ENCODE peak calls at places on chromosomes 7 and 10, in five cellular contexts. T is H9, C is neuronal stem cell, A is H1, N is trophoblast cell. P is an unnamed sample.

GRCh38 chr10:5945561-5946418 is 31.6 kb downstream of the IL15RA start:
- DNase-seq in T (no peak), C (no peak), A (no peak), N (peak), P (peak)

GRCh38 chr7:21365866-21366624 is 61.8 kb upstream of the SP4 start:
- DNase-seq in T (no peak), C (no peak), A (no peak), N (peak), P (peak)

GRCh38 chr10:86287966-86288579 is 78.5 kb downstream of the GRID1 start:
- DNase-seq in T (peak), C (no peak), A (no peak), N (no peak), P (no peak)

GRCh38 chr10:64760371-64760770 is 1239.2 kb downstream of the REEP3 start:
- DNase-seq in T (no peak), C (no peak), A (no peak), N (peak), P (peak)

GRCh38 chr10:7195118-7195517 is 215.7 kb downstream of the SFMBT2 start:
- DNase-seq in T (no peak), C (no peak), A (no peak), N (no peak), P (no peak)

GRCh38 chr7:105806592-105807266 is 69.7 kb downstream of the ATXN7L1 start:
- DNase-seq in T (no peak), C (no peak), A (no peak), N (peak), P (peak)

GRCh38 chr10:129853236-129853946 is 110.7 kb downstream of the EBF3 start:
- DNase-seq in T (no peak), C (no peak), A (no peak), N (no peak), P (peak)

GRCh38 chr7:140375808-140376730 is 22.3 kb downstream of the SLC37A3 start:
- DNase-seq in T (no peak), C (no peak), A (no peak), N (no peak), P (no peak)

GRCh38 chr10:113666682-113667252 is 2.9 kb upstream of the NRAP start:
- DNase-seq in T (no peak), C (no peak), A (no peak), N (peak), P (peak)

GRCh38 chr7:158117341-158118222 is 470.0 kb downstream of the PTPRN2 start:
- DNase-seq in T (no peak), C (no peak), A (no peak), N (no peak), P (no peak)

GRCh38 chr7:155324918-155325235 is 27.2 kb downstream of the INSIG1 start:
- DNase-seq in T (no peak), C (no peak), A (no peak), N (peak), P (no peak)

GRCh38 chr7:43204081-43204480 is 91.6 kb downstream of the HECW1 start:
- DNase-seq in T (no peak), C (no peak), A (no peak), N (no peak), P (peak)

GRCh38 chr7:156773966-156774365 is 119.0 kb downstream of the LMBR1 start:
- DNase-seq in T (no peak), C (no peak), A (no peak), N (no peak), P (no peak)

GRCh38 chr7:30776971-30777370 is 5.8 kb downstream of the MINDY4 start:
- DNase-seq in T (no peak), C (no peak), A (no peak), N (no peak), P (no peak)

GRCh38 chr10:23065549-23065948 is 29.8 kb upstream of the MSRB2 start:
- DNase-seq in T (no peak), C (no peak), A (no peak), N (peak), P (no peak)

GRCh38 chr7:40717242-40717641 is 582.4 kb downstream of the SUGCT start:
- DNase-seq in T (peak), C (peak), A (peak), N (peak), P (peak)

GRCh38 chr7:42065942-42066341 is 171.1 kb downstream of the GLI3 start:
- DNase-seq in T (no peak), C (peak), A (no peak), N (no peak), P (peak)

DNA sequence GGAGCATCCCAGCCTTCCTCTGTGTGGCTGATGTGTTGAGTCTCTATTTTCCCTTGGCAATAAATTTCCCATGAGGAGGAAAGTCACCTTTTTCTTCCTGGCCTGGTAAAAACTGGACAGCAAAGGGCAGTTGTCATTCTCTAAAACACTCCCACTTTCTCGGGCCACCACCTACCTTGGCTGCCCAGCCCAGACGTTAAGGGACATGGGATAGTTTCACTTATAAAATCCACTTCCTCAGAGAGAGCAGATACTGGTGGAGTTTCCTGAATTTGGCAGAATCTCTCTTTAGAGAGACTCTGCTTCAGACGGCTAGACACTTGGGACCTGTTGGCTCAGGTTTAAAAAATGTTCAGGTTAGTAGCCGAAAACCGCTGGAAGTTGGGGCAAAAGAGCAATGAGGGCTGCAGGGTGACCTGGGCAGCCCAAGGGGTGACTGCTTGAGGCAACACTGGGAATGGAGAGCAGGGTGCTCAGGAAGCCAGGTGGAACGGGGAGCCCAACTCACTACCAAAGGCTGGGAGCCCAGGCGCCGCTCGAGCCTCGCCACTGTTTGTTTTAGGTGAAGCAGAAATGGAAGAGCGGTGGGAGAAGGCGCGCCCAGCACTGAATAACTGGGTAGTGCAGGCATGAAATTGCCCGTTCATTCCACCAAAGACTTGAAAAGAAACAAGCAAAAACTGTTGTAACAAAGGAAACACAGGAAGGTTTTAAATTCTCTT is 186.1 kb downstream of the TRIL start:
- DNase-seq in T (no peak), C (no peak), A (no peak), N (no peak), P (no peak)
- H2AFZ ChIP-seq in T (no peak), C (no peak), A (no peak), N (no peak), P (no peak)

GRCh38 chr7:45000096-45001032 is at the start of gene CCM2:
- DNase-seq in T (no peak), C (no peak), A (no peak), N (peak), P (peak)
- H2BK12ac ChIP-seq in T (no peak), C (no peak), A (no peak), N (peak), P (no peak)

GRCh38 chr7:33420311-33420710 is 290.9 kb downstream of the BBS9 start:
- DNase-seq in T (no peak), C (no peak), A (no peak), N (no peak), P (no peak)

GRCh38 chr7:33421384-33421783 is 292.0 kb downstream of the BBS9 start:
- DNase-seq in T (no peak), C (no peak), A (no peak), N (no peak), P (peak)

GRCh38 chr7:33425385-33425784 is 296.0 kb downstream of the BBS9 start:
- DNase-seq in T (no peak), C (no peak), A (no peak), N (no peak), P (peak)

GRCh38 chr7:33423646-33424020 is 294.3 kb downstream of the BBS9 start:
- DNase-seq in T (no peak), C (no peak), A (peak), N (peak), P (no peak)

DNA sequence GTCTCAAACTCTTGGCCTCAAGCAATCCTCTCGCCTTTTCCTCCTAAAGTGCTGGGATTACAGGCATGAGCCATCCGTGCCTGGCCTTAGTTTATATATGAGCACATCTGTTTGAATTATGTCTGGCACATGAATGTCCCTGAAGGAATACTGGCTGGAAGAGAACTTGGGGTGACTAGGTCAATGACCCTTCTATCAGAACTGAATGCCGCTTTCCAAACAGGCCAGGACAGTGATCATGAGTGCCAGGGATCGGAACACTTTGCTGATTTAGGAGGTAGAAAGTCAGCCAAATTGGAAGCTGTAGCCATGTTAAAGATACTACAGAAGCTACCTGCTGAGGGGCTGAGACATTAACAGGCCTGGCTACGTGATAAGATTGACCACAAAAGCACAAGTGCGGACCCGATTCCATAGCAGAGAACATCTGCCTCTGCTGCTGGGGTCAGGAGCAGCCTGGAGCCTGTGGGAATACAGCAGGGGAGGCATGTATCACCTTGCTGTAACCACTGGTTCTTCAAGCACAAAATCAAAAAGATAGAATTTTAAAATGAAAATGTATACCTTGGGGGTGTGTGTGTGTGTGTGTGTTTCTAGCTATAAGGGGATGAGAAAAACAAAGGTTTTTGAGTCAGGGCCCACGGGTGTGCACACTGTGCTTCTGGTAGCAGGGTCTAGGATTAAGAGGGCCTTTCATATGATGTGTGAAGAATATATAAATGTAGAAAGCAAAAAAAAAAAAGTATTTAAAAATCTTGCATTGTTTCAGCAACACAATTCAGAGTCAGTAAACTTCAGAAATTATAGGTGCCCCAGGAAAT is 293.7 kb downstream of the BBS9 start:
- DNase-seq in T (peak), C (no peak), A (no peak), N (no peak), P (no peak)
- H3K18ac ChIP-seq in T (no peak), C (no peak), A (no peak), N (no peak), P (no peak)

DNA sequence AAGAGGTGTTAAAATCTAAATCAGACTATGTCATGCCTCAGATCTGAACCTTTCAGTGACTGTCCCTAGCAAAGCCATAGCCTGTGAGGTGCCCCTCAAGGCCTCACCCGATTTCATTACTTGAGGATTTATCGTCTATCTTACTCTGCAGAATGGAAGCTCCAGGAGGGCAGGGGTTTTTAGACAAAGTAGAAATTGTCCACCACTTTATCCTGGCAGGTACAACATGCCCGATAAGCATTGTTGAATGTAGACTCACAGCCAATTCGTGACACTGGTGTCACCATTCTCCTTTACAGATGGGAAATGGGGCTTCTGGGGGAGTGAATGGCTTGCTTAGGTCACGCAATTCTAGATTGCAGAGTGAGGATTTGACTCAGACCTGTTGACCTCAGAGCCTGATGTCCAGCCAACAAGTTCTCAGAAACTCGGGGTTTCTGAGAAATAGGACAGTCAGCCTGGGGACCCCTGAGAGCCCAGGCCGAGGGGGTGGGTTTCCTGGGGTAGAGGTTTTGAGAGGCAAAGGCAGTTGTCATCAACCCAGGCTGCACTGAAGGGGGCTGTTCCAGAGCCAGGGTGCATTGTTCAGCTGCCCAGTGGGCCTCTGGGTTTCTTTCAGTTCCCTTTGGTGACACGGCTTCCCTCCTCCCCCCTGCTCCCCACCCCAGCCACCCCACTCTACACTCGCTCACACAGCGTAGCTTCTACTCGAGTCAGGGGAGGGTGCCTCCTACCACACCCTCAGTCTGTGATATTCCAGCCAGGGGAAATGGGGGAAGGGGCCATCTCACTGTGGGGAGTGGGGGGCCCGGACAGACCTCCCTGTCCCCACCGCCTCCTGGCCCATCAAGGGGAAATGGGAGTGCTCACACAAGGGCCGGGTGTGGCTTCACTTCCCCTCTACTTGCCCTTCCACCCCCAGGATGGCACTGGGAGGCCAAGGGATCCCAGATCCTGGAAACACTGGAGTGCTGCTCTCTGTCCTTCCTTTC is 3.1 kb upstream of the IRF5 start:
- DNase-seq in T (no peak), C (no peak), A (no peak), N (peak), P (no peak)
- H2AFZ ChIP-seq in T (no peak), C (no peak), A (no peak), N (no peak), P (no peak)

GRCh38 chr7:81064446-81064845 is 145.6 kb upstream of the SEMA3C start:
- DNase-seq in T (no peak), C (no peak), A (no peak), N (peak), P (peak)
- H2BK12ac ChIP-seq in T (no peak), C (no peak), A (no peak), N (no peak), P (no peak)

P was measured in mesenchymal stem cell.